ENCODE peak calls at places on chromosomes 2 and 18, in nine cellular contexts. L, D, G, V, A, F, W, B and H are unnamed samples.

GRCh38 chr2:64130333-64130732 is 13.9 kb downstream of the PELI1 start:
- DNase-seq in L (no peak), D (no peak), G (no peak), V (no peak), A (no peak), F (no peak), W (no peak), B (no peak), H (no peak)

GRCh38 chr2:177172034-177172880 is 40.3 kb upstream of the HNRNPA3 start:
- DNase-seq in L (no peak), D (no peak), G (no peak), V (peak), A (peak), F (peak), W (peak), B (no peak), H (peak)

GRCh38 chr2:28565720-28566295 is 69.9 kb downstream of the PLB1 start:
- DNase-seq in L (no peak), D (no peak), G (no peak), V (no peak), A (no peak), F (no peak), W (no peak), B (no peak), H (no peak)

GRCh38 chr2:196177124-196177523 is 5.7 kb upstream of the STK17B start:
- DNase-seq in L (no peak), D (no peak), G (no peak), V (no peak), A (no peak), F (no peak), W (no peak), B (no peak), H (no peak)

GRCh38 chr2:23824777-23825212 is 102.1 kb downstream of the ATAD2B start:
- DNase-seq in L (no peak), D (no peak), G (peak), V (peak), A (peak), F (peak), W (peak), B (peak), H (peak)

GRCh38 chr2:71067567-71068217 is 756 bp upstream of the NAGK start:
- DNase-seq in L (no peak), D (no peak), G (no peak), V (no peak), A (peak), F (no peak), W (no peak), B (no peak), H (no peak)

GRCh38 chr2:160387558-160388262 is 105.9 kb downstream of the RBMS1 start:
- DNase-seq in L (peak), D (peak), G (no peak), V (peak), A (peak), F (peak), W (peak), B (no peak), H (peak)

GRCh38 chr2:143778981-143779380 is 649.8 kb downstream of the ARHGAP15 start:
- DNase-seq in L (no peak), D (no peak), G (no peak), V (peak), A (peak), F (peak), W (peak), B (no peak), H (no peak)

GRCh38 chr2:234437642-234438321 is 59.1 kb downstream of the ARL4C start:
- DNase-seq in L (no peak), D (peak), G (no peak), V (no peak), A (no peak), F (no peak), W (no peak), B (no peak), H (no peak)

GRCh38 chr2:106137944-106138903 is 55.9 kb downstream of the UXS1 start:
- DNase-seq in L (no peak), D (no peak), G (no peak), V (no peak), A (peak), F (no peak), W (no peak), B (peak), H (no peak)

GRCh38 chr18:74497308-74497640 is 1.1 kb downstream of the CNDP2 start:
- DNase-seq in L (no peak), D (no peak), G (no peak), V (no peak), A (no peak), F (no peak), W (no peak), B (no peak), H (no peak)

GRCh38 chr2:38184964-38185603 is 109.1 kb upstream of the CYP1B1 start:
- DNase-seq in L (no peak), D (no peak), G (no peak), V (no peak), A (no peak), F (peak), W (no peak), B (no peak), H (no peak)

GRCh38 chr2:85750509-85751299 is 3.1 kb upstream of the ATOH8 start:
- DNase-seq in L (no peak), D (peak), G (peak), V (peak), A (peak), F (peak), W (peak), B (peak), H (peak)

GRCh38 chr2:207409525-207409924 is 120.2 kb upstream of the CREB1 start:
- DNase-seq in L (no peak), D (no peak), G (no peak), V (no peak), A (no peak), F (no peak), W (no peak), B (no peak), H (no peak)

GRCh38 chr18:79598885-79599175 is 80.8 kb upstream of the CTDP1 start:
- DNase-seq in L (no peak), D (peak), G (no peak), V (no peak), A (no peak), F (no peak), W (no peak), B (no peak), H (no peak)

GRCh38 chr18:68152770-68153169 is 562.1 kb downstream of the TMX3 start:
- DNase-seq in L (no peak), D (no peak), G (no peak), V (no peak), A (no peak), F (no peak), W (no peak), B (no peak), H (no peak)

GRCh38 chr2:144310484-144310883 is 209.4 kb downstream of the ZEB2 start:
- DNase-seq in L (no peak), D (no peak), G (no peak), V (no peak), A (no peak), F (no peak), W (no peak), B (no peak), H (no peak)

GRCh38 chr2:146916914-146917313 is 927.9 kb upstream of the ACVR2A start:
- DNase-seq in L (no peak), D (no peak), G (no peak), V (no peak), A (no peak), F (no peak), W (no peak), B (no peak), H (peak)